ENCODE peak calls at places on chromosomes 12 and 14, in eight cellular contexts. W is posterior cingulate gyrus; N is GM04504; G is CD4-positive, alpha-beta T cell; D is cerebellar nuclear complex; X is mucosa of gallbladder; U is stimulated activated CD4-positive, alpha-beta T cell treated with anti-CD3 and anti-CD28 coated beads, TNF-alpha, amount 100 ng/mL, for 48 hours; Q is NCI-H1417. S is an unnamed sample.

GRCh38 chr12:91250273-91250672 is 67.7 kb upstream of the DCN start:
- DNase-seq in N (peak), U (no peak), D (no peak), G (no peak), Q (no peak), X (no peak), W (no peak), S (no peak)

GRCh38 chr14:99589031-99589441 is 15.0 kb downstream of the CCDC85C start:
- DNase-seq in W (no peak), N (no peak), U (no peak), Q (no peak), D (no peak), G (no peak), X (no peak), S (no peak)

GRCh38 chr12:89427508-89428156 is 75.3 kb upstream of the DUSP6 start:
- DNase-seq in Q (no peak), U (no peak), X (no peak), N (no peak), D (no peak), G (no peak), W (no peak), S (no peak)

GRCh38 chr12:46110928-46111699 is 120.7 kb upstream of the SCAF11 start:
- DNase-seq in X (no peak), D (no peak), N (no peak), W (no peak), U (no peak), G (no peak), Q (no peak), S (peak)

GRCh38 chr12:128542844-128543243 is 275.9 kb downstream of the TMEM132C start:
- DNase-seq in X (no peak), W (no peak), D (no peak), G (no peak), N (no peak), U (no peak), Q (no peak), S (no peak)

GRCh38 chr12:92338102-92338501 is 192.5 kb upstream of the BTG1 start:
- DNase-seq in D (no peak), G (no peak), U (no peak), W (no peak), Q (no peak), N (no peak), X (no peak), S (no peak)

GRCh38 chr12:59646636-59647035 is 50.8 kb downstream of the SLC16A7 start:
- DNase-seq in G (no peak), N (no peak), Q (no peak), U (no peak), W (no peak), D (no peak), X (no peak), S (no peak)

GRCh38 chr14:79404874-79405273 is 806.4 kb downstream of the DIO2 start:
- DNase-seq in D (no peak), Q (peak), U (no peak), X (no peak), G (no peak), N (no peak), W (no peak), S (no peak)

GRCh38 chr14:67221982-67222328 is 19.3 kb upstream of the PALS1 start:
- DNase-seq in D (no peak), N (no peak), X (no peak), U (no peak), G (no peak), W (no peak), Q (no peak), S (no peak)

GRCh38 chr12:113137861-113138783 is 2.6 kb upstream of the RASAL1 start:
- DNase-seq in N (no peak), W (no peak), U (no peak), X (no peak), Q (no peak), G (no peak), D (no peak), S (no peak)

GRCh38 chr14:50497351-50497750 is 35.0 kb downstream of the MAP4K5 start:
- DNase-seq in U (no peak), G (no peak), N (no peak), W (no peak), Q (no peak), X (no peak), D (no peak), S (no peak)

GRCh38 chr14:90384543-90384911 is 12.3 kb upstream of the CALM1 start:
- DNase-seq in N (no peak), G (no peak), W (no peak), Q (no peak), D (no peak), U (no peak), X (no peak), S (no peak)

GRCh38 chr14:24840204-24840893 is 206.4 kb upstream of the GZMB start:
- DNase-seq in G (no peak), W (no peak), U (no peak), Q (no peak), X (no peak), N (no peak), D (no peak), S (peak)

GRCh38 chr14:105386581-105387529 is 11.5 kb upstream of the TEX22 start:
- DNase-seq in U (no peak), G (no peak), X (no peak), Q (no peak), N (no peak), W (no peak), D (no peak), S (no peak)

S was measured in Caco-2.